ENCODE peak calls at places on chromosomes 1 and 21, in nine cellular contexts. M is heart left ventricle, P is IMR-90, A is prostate gland, G is upper lobe of left lung, E is K562, B is uterus, D is stomach, Z is right lobe of liver. K is an unnamed sample.

GRCh38 chr1:151574575-151575529 is 34.7 kb downstream of the TUFT1 start:
- DNase-seq in M (no peak), B (no peak), E (peak; percentile 89), Z (no peak), A (no peak), D (peak; percentile 57), G (no peak), P (peak; percentile 87), K (no peak)

GRCh38 chr1:214146523-214146922 is 134.4 kb upstream of the SMYD2 start:
- DNase-seq in P (no peak), G (no peak), Z (no peak), B (no peak), E (no peak), A (no peak), D (no peak), M (no peak), K (no peak)

GRCh38 chr1:6245869-6246496 is 2.0 kb downstream of the HES3 start:
- DNase-seq in G (peak; percentile 89), Z (peak; percentile 67), D (peak; percentile 33), B (no peak), E (peak; percentile 69), P (no peak), A (no peak), M (no peak), K (no peak)

GRCh38 chr21:42231761-42232160 is 12.8 kb downstream of the ABCG1 start:
- DNase-seq in B (no peak), A (no peak), Z (no peak), D (no peak), M (no peak), P (no peak), E (no peak), G (no peak), K (no peak)

GRCh38 chr1:196128835-196129234 is 479.4 kb downstream of the KCNT2 start:
- DNase-seq in Z (no peak), B (no peak), P (no peak), D (no peak), M (no peak), A (no peak), E (no peak), G (no peak), K (no peak)

GRCh38 chr1:108644984-108645383 is 15.9 kb downstream of the HENMT1 start:
- DNase-seq in P (no peak), E (no peak), D (peak; percentile 34), G (peak; percentile 5), B (no peak), A (no peak), Z (no peak), M (no peak), K (no peak)

GRCh38 chr1:167430134-167430848 is 88.0 kb downstream of the CD247 start:
- DNase-seq in Z (no peak), G (no peak), M (no peak), D (no peak), B (no peak), A (no peak), E (no peak), P (no peak), K (no peak)

GRCh38 chr1:220592714-220593113 is 64.8 kb downstream of the MARK1 start:
- DNase-seq in A (no peak), B (no peak), E (no peak), P (no peak), Z (no peak), M (no peak), G (no peak), D (no peak), K (no peak)

DNA sequence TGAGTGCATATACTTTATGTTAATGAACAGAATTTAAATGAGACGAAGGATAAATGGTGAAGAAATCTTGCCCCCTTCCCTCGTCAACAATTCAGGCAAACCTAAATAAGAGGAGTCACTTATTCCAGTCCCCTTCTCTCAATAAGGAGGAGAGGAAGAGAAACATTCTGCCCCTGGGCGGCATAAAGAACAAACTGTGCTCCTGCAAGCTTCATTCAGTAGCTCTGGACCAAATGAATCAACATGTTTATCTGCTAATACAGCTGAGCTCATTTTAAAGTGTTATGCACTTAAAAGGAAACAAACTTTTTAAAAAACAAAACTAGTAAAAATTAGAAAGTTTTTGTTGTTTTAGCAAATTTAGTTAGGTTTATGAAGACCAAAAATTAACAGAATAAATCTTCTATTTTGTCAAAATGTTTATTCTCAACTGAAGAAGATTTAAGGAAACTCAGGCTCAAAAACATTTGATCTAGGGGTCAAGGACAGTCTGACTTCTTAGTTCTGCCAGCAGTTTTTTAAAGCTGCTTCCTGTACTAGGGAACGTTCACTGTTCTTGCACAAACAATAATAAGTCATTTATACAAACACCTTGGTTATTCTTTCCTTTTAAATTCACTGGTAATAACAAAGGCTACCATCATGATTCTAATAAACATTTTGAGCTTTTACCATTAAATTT is 58.3 kb downstream of the AKT3 start:
- DNase-seq in D (no peak), B (peak; percentile 78), E (no peak), M (no peak), Z (no peak), G (no peak), A (peak; percentile 38), P (no peak), K (no peak)
- TF ChIP-seq POLR2A in D (no peak), B (no peak), E (no peak), M (no peak), Z (no peak), G (no peak), A (no peak), P (no peak), K (no peak)

DNA sequence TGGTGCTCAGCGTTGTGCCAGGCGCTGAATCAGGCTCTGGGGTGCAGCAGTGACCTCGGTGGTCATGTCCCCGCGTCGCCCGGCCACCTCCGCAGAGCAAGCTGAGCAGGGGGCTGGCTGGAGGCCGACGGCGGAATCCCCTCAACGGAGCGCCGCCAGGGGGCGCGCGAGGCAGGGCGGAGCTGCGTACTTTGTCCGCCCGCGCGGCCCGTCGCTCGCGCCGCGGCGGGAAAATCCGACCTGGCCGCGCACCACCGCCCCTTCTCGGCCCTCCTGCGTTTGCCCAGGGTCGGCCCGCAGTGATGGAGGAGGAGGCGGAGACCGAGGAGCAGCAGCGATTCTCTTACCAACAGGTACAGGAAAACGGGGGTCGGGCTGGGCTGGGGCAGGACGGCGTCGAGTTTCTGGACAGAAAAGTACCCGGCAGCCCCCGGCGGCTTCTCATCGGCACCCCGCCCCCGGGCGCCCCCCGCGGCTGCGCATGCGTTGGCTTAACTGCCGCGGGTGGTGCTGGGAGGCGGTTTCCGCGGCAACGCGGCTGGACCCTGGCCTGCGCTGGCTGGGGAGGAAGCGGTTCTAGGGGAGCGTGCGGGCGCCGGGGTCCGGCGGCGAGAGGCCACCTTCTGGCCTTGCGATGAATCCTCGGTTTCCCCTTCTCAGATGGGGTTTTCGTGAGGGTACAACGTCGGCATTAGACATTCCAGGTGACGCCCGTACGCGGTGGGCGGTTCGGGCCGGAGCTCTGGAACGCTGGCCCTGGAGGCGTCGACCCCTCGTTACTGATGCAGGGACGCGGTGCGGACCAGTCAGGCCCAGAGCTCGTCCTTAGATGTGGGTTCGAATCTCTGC is at the start of gene CENPS:
- DNase-seq in G (peak; percentile 99), B (peak; percentile 91), A (peak; percentile 83), E (peak; percentile 97), D (peak; percentile 95), M (peak; percentile 91), P (peak; percentile 83), Z (peak; percentile 95), K (peak; percentile 98)
- TF ChIP-seq POLR2A in G (peak; percentile 63), B (no peak), A (peak; percentile 33), E (peak; percentile 81), D (no peak), M (no peak), P (no peak), Z (no peak), K (no peak)

DNA sequence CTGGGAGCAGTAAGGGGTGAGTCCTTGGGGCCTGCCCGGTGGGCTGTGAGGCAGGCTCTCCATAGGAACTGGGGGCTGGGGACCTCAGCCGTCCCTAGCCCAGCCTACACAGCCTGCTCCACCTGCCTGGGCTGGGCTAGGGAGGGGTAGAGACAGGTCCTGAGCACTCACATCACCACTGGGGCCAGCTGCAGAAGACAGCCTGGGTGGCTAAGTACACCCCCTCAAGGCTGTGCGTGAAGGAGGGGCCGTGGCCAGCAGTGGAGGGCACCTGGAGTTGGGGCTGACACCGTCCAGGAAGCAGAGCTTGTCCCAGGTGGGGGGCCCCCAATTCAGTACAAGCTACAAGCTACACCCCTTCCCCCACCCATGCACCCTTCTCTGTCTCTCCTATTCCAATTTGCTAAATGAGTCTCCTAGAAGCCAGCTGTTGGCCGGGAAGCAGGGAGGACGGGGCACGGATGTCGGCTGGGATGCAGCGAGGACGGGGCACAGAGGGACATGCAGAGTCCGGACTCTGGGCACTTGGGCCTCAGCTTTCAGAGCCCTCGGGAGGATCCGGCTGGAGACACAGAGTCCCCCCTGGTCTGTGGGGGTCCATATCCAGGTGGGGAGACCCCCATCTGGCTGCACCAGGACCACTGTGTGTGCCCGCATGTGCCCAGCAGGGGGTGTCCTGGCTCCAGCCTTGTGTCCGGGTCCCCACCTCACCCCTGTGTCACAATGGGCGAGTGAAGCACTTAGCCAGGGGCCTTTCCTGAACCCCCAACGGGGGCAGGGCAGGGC is 1.8 kb downstream of the ISG15 start:
- DNase-seq in D (no peak), A (no peak), M (peak; percentile 23), P (no peak), G (peak; percentile 75), B (no peak), E (no peak), Z (no peak), K (no peak)
- TF ChIP-seq POLR2A in D (no peak), A (no peak), M (no peak), P (no peak), G (no peak), B (no peak), E (no peak), Z (no peak), K (no peak)

GRCh38 chr1:145710291-145711027 is 3.3 kb upstream of the PDZK1 start:
- DNase-seq in A (no peak), P (no peak), Z (no peak), E (no peak), G (no peak), D (no peak), B (no peak), M (no peak), K (no peak)

GRCh38 chr1:145717833-145718232 is 1.5 kb upstream of the CD160 start:
- DNase-seq in P (no peak), Z (peak; percentile 33), G (no peak), E (no peak), M (no peak), B (no peak), D (no peak), A (no peak), K (no peak)

GRCh38 chr1:145716641-145717061 is 2.6 kb upstream of the CD160 start:
- DNase-seq in P (no peak), A (no peak), E (no peak), D (no peak), B (no peak), M (no peak), Z (peak; percentile 23), G (no peak), K (no peak)

GRCh38 chr1:145711213-145711651 is 4.1 kb upstream of the PDZK1 start:
- DNase-seq in M (no peak), P (no peak), D (no peak), G (no peak), A (peak; percentile 19), Z (no peak), B (no peak), E (no peak), K (no peak)

DNA sequence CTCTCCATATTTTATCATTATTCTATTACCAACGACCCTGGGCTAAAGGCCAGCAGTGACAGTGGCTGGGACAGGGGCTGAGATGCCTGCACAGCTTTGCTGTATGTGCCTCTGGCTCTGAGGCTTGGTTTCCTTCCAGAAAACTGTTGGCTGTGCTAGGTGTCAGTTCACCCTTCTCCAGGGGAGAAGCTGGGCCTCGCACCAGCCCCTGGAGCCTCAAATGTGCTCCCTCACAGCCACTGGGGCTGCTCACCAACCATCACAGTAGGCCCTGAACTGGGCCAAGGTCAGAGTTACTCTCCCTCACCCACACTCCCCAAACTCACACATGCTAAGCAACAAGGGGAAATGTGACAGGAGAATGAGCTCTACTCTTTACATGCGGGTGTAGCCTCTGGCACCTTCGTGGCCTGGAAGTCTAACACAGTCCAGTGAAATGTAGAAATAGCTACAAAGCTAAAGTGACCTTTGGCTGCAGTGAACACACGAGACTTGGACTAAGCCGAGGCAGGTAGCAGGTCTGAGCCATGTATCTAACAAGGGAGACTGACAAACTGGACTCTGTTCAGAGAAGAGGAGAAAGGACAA is 4.7 kb upstream of the CD160 start:
- DNase-seq in G (no peak), E (no peak), D (no peak), B (no peak), Z (peak; percentile 89), A (no peak), M (peak; percentile 59), P (no peak), K (no peak)
- TF ChIP-seq POLR2A in G (no peak), E (no peak), D (no peak), B (no peak), Z (peak; percentile 68), A (no peak), M (no peak), P (no peak), K (no peak)

K was measured in lower leg skin.